ENCODE peak calls at places on chromosomes 1 and 21, in ten cellular contexts. K is CD8-positive, alpha-beta memory T cell; E is spleen; S is thoracic aorta; D is naive thymus-derived CD4-positive, alpha-beta T cell; U is body of pancreas; Y is A549; B is tibial artery; V is left lung; A is uterus. L is an unnamed sample.

GRCh38 chr1:25700626-25701025 is 84.0 kb downstream of the MAN1C1 start:
- DNase-seq in K (no peak), E (no peak), S (no peak), D (no peak), U (no peak), Y (peak; percentile 31), B (no peak), V (no peak), A (no peak), L (no peak)

GRCh38 chr1:26097696-26098095 is 13.9 kb upstream of the PDIK1L start:
- DNase-seq in K (no peak), E (no peak), S (no peak), D (no peak), U (no peak), Y (no peak), B (no peak), V (no peak), A (no peak), L (peak; percentile 79)

GRCh38 chr21:38965241-38965640 is 159.5 kb downstream of the ETS2 start:
- DNase-seq in K (no peak), E (no peak), S (no peak), D (no peak), U (no peak), Y (no peak), B (no peak), V (no peak), A (no peak), L (no peak)

GRCh38 chr1:53025034-53025777 is 36.8 kb upstream of the PODN start:
- DNase-seq in K (no peak), E (no peak), S (no peak), D (no peak), U (peak; percentile 53), Y (no peak), B (peak; percentile 72), V (peak; percentile 34), A (peak; percentile 64), L (no peak)

GRCh38 chr1:236356141-236356540 is 37.9 kb upstream of the EDARADD start:
- DNase-seq in K (no peak), E (no peak), S (no peak), D (no peak), U (no peak), Y (no peak), B (no peak), V (no peak), A (no peak), L (no peak)

GRCh38 chr21:45086342-45086958 is 12.1 kb downstream of the ADARB1 start:
- DNase-seq in K (no peak), E (no peak), S (no peak), D (no peak), U (no peak), Y (no peak), B (no peak), V (no peak), A (no peak), L (no peak)

GRCh38 chr1:203636306-203636705 is 9.7 kb downstream of the ATP2B4 start:
- DNase-seq in K (no peak), E (no peak), S (no peak), D (no peak), U (no peak), Y (no peak), B (peak; percentile 86), V (no peak), A (peak; percentile 50), L (no peak)

GRCh38 chr1:227228201-227228600 is 90.1 kb downstream of the CDC42BPA start:
- DNase-seq in K (no peak), E (no peak), S (no peak), D (no peak), U (no peak), Y (no peak), B (no peak), V (no peak), A (no peak), L (no peak)

GRCh38 chr1:236085545-236086159 is 20.8 kb upstream of the NID1 start:
- DNase-seq in K (no peak), E (no peak), S (no peak), D (no peak), U (no peak), Y (no peak), B (no peak), V (no peak), A (no peak), L (no peak)

GRCh38 chr1:212498243-212498642 is 65.5 kb downstream of the NENF start:
- DNase-seq in K (no peak), E (no peak), S (peak; percentile 23), D (no peak), U (peak; percentile 16), Y (no peak), B (no peak), V (peak; percentile 76), A (peak; percentile 42), L (no peak)

GRCh38 chr1:27339213-27339612 is 2.6 kb upstream of the SYTL1 start:
- DNase-seq in K (no peak), E (no peak), S (no peak), D (no peak), U (no peak), Y (no peak), B (no peak), V (no peak), A (no peak), L (no peak)

GRCh38 chr1:2132222-2133038 is 62.1 kb downstream of the FAAP20 start:
- DNase-seq in K (no peak), E (peak; percentile 84), S (peak; percentile 14), D (no peak), U (peak; percentile 23), Y (no peak), B (peak; percentile 73), V (no peak), A (peak; percentile 58), L (peak; percentile 70)

GRCh38 chr1:205291577-205291976 is 30.0 kb downstream of the NUAK2 start:
- DNase-seq in K (no peak), E (no peak), S (no peak), D (no peak), U (no peak), Y (no peak), B (no peak), V (no peak), A (no peak), L (no peak)

GRCh38 chr1:205296154-205296553 is 25.4 kb downstream of the NUAK2 start:
- DNase-seq in K (no peak), E (no peak), S (no peak), D (no peak), U (no peak), Y (no peak), B (no peak), V (no peak), A (no peak), L (no peak)

GRCh38 chr1:205293350-205294074 is 28.0 kb downstream of the NUAK2 start:
- DNase-seq in K (no peak), E (no peak), S (no peak), D (no peak), U (no peak), Y (no peak), B (no peak), V (no peak), A (no peak), L (no peak)

GRCh38 chr1:205294175-205294913 is 27.2 kb downstream of the NUAK2 start:
- DNase-seq in K (no peak), E (no peak), S (no peak), D (no peak), U (peak; percentile 51), Y (peak; percentile 73), B (no peak), V (peak; percentile 49), A (peak; percentile 58), L (peak; percentile 98)

DNA sequence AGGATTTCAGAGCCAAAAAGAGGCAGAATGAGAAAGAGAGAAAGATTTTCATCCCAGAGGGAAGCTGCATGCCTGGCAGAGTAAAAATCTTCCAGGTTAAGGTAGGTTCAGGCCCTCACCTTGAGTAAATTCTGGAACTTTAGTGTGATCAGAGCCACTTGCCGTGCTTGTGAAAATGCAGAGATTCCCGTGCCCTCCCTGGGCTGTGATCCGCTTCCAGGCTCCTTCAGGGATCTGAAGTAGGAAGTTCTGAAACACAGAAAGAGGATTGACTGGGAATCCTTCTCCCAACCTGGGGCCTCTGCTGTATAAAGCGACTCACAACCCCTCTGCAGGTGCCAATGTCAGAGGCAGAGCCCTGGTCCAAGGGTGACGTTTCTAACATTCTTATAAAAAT is 26.6 kb downstream of the NUAK2 start:
- DNase-seq in K (no peak), E (no peak), S (no peak), D (no peak), U (no peak), Y (no peak), B (no peak), V (no peak), A (no peak), L (no peak)
- H3K27ac ChIP-seq in K (no peak overlapping the region), E (peak overlapping the region; percentile 55), S (no peak overlapping the region), D (no peak overlapping the region), U (peak overlapping the region; percentile 25), Y (peak overlapping the region; percentile 98), B (peak overlapping the region; percentile 8), V (peak overlapping the region; percentile 67), A (peak overlapping the region; percentile 75), L (peak overlapping the region; percentile 84)

GRCh38 chr1:8870118-8870517 is 8.4 kb downstream of the ENO1 start:
- DNase-seq in K (no peak), E (no peak), S (no peak), D (no peak), U (no peak), Y (no peak), B (no peak), V (no peak), A (no peak), L (no peak)
- H3K4me3 ChIP-seq in K (no peak overlapping the region), E (no peak overlapping the region), S (no peak overlapping the region), D (no peak overlapping the region), U (no peak overlapping the region), Y (no peak overlapping the region), B (no peak overlapping the region), V (no peak overlapping the region), A (no peak overlapping the region), L (no peak overlapping the region)

GRCh38 chr1:48876221-48876785 is 99.6 kb upstream of the BEND5 start:
- DNase-seq in K (no peak), E (no peak), S (no peak), D (no peak), U (no peak), Y (no peak), B (no peak), V (no peak), A (no peak), L (no peak)
- H3K27ac ChIP-seq in K (no peak overlapping the region), E (no peak overlapping the region), S (no peak overlapping the region), D (no peak overlapping the region), U (no peak overlapping the region), Y (peak overlapping the region; percentile 83), B (no peak overlapping the region), V (no peak overlapping the region), A (no peak overlapping the region), L (no peak overlapping the region)

DNA sequence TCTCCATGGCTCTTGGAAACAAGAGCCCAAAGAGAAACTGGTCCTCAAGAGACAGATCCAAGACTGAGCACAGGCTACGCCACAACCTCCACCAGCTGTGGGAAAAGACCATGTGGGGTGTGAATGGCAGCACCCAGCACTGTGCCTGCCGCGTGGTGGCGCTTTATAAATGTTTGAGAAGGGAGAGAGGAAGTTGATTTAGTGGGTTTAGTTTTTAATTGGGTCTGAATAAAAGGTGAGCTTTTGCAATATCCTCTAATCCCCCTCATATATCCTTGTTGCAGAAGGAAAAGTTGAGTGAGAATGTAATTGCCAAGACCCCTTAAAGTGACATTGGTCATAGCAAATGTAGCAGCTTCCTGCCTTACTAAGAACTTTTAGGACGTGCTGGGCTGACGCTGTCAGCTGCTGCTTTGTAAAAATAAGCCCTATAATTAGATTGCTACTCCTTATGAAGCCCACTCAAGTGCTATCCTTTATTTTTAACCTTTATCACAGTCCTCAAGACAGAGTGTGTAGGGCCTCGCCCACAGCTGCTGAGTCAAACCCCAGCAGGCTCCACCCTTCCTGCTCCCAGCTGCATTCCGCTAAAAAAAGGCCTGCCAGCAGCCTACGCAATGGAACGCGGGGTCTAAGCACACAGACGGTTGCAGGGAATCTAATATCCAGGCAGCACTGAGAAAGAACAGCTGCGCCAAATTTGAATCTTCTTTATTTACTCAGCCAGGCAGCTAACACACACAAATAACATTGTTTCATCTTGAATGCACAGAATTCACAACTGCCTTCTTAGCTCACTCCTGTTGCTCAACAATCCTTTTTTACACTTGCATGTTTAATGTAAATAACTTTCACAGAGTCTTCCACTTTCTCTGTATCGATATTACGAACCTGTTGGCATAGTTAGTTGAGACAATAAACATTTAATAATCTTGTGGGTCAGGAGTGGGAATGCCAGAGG is 47.3 kb upstream of the PRDX6 start:
- DNase-seq in K (peak; percentile 46), E (peak; percentile 89), S (peak; percentile 68), D (peak; percentile 36), U (peak; percentile 88), Y (peak; percentile 46), B (peak; percentile 90), V (peak; percentile 92), A (peak; percentile 89), L (peak; percentile 74)
- H3K4me3 ChIP-seq in K (no peak overlapping the region), E (no peak overlapping the region), S (peak overlapping the region; percentile 56), D (peak overlapping the region; percentile 9), U (no peak overlapping the region), Y (no peak overlapping the region), B (peak overlapping the region; percentile 25), V (peak overlapping the region; percentile 4), A (peak overlapping the region; percentile 8), L (peak overlapping the region; percentile 5)